ENCODE peak calls at places on chromosomes 12 and 14, in nine cellular contexts. Z is left cardiac atrium; S is ACHN; P is stimulated activated CD4-positive, alpha-beta T cell treated with anti-CD3 and anti-CD28 coated beads, Interleukin-1b, Interleukin-23, amount 100 ng/mL, for 1 hour; W is stimulated activated naive B cell treated with anti-CD40 and anti-IgM and Interleukin-4, amounts not matched to agents 10 μg/mL and 1 μg/mL and 100 μg/mL, for 72 hours; J is GM03348; D is mesenchymal stem cell; X is activated naive CD4-positive, alpha-beta T cell treated with Interleukin-2 at 50 U/mL for 16 hours; B is kidney. N is an unnamed sample.

GRCh38 chr12:108939594-108939993 is 59.7 kb downstream of the DAO start:
- DNase-seq in Z (no peak), S (peak; percentile 13), P (no peak), W (peak; percentile 9), J (no peak), D (peak; percentile 28), X (no peak), B (no peak), N (no peak)

GRCh38 chr14:105742531-105742848 is 216.1 kb downstream of the TMEM121 start:
- DNase-seq in Z (no peak), S (no peak), P (no peak), W (no peak), J (no peak), D (no peak), X (no peak), B (peak; percentile 58), N (no peak)

GRCh38 chr12:42118136-42118879 is 26.4 kb downstream of the GXYLT1 start:
- DNase-seq in Z (no peak), S (no peak), P (no peak), W (no peak), J (no peak), D (no peak), X (no peak), B (no peak), N (no peak)

GRCh38 chr14:69708049-69708448 is 58.9 kb upstream of the SRSF5 start:
- DNase-seq in Z (no peak), S (no peak), P (no peak), W (no peak), J (no peak), D (no peak), X (no peak), B (no peak), N (no peak)

GRCh38 chr14:79036506-79036905 is 866.3 kb downstream of the NRXN3 start:
- DNase-seq in Z (no peak), S (no peak), P (no peak), W (no peak), J (no peak), D (no peak), X (no peak), B (no peak), N (no peak)

GRCh38 chr14:22597265-22597664 is 835 bp upstream of the ABHD4 start:
- DNase-seq in Z (no peak), S (no peak), P (no peak), W (no peak), J (no peak), D (no peak), X (no peak), B (no peak), N (no peak)

GRCh38 chr14:75711134-75711795 is 50.2 kb downstream of the TTLL5 start:
- DNase-seq in Z (no peak), S (peak; percentile 67), P (no peak), W (no peak), J (peak; percentile 78), D (peak; percentile 56), X (peak; percentile 3), B (no peak), N (peak; percentile 34)

GRCh38 chr14:74525361-74525851 is 31.8 kb downstream of the ISCA2 start:
- DNase-seq in Z (no peak), S (no peak), P (no peak), W (no peak), J (no peak), D (no peak), X (no peak), B (no peak), N (no peak)

GRCh38 chr12:6323340-6323994 is 13.0 kb downstream of the PLEKHG6 start:
- DNase-seq in Z (peak; percentile 58), S (peak; percentile 93), P (no peak), W (no peak), J (peak; percentile 86), D (peak; percentile 98), X (peak; percentile 38), B (no peak), N (peak; percentile 91)

GRCh38 chr12:118136559-118137003 is 657 bp downstream of the PEBP1 start:
- DNase-seq in Z (peak; percentile 67), S (peak; percentile 48), P (no peak), W (peak; percentile 29), J (peak; percentile 62), D (peak; percentile 50), X (peak; percentile 52), B (peak; percentile 82), N (no peak)

GRCh38 chr14:93099187-93099586 is 16.5 kb downstream of the ITPK1 start:
- DNase-seq in Z (no peak), S (no peak), P (no peak), W (no peak), J (no peak), D (peak; percentile 35), X (no peak), B (no peak), N (no peak)

GRCh38 chr14:50366115-50366514 is 30.6 kb downstream of the CDKL1 start:
- DNase-seq in Z (no peak), S (no peak), P (no peak), W (no peak), J (no peak), D (no peak), X (no peak), B (no peak), N (no peak)

GRCh38 chr12:114248527-114248926 is 157.4 kb downstream of the TBX5 start:
- DNase-seq in Z (no peak), S (no peak), P (no peak), W (no peak), J (no peak), D (no peak), X (no peak), B (no peak), N (no peak)

GRCh38 chr14:73245401-73246325 is 8.4 kb downstream of the PAPLN start:
- DNase-seq in Z (peak; percentile 72), S (no peak), P (no peak), W (peak; percentile 55), J (peak; percentile 81), D (peak; percentile 51), X (peak; percentile 48), B (peak; percentile 86), N (no peak)

GRCh38 chr14:103444837-103445524 is 59.8 kb downstream of the MARK3 start:
- DNase-seq in Z (no peak), S (no peak), P (no peak), W (no peak), J (no peak), D (peak; percentile 84), X (no peak), B (no peak), N (no peak)

GRCh38 chr14:86815341-86815740 is 1177.6 kb downstream of the GALC start:
- DNase-seq in Z (no peak), S (no peak), P (no peak), W (no peak), J (no peak), D (no peak), X (no peak), B (no peak), N (no peak)

GRCh38 chr12:71399197-71399596 is 40.4 kb upstream of the LGR5 start:
- DNase-seq in Z (no peak), S (no peak), P (no peak), W (no peak), J (no peak), D (no peak), X (no peak), B (no peak), N (no peak)

GRCh38 chr14:106459971-106460730 is 933.8 kb downstream of the TMEM121 start:
- DNase-seq in Z (no peak), S (no peak), P (peak; percentile 47), W (no peak), J (no peak), D (no peak), X (peak; percentile 71), B (no peak), N (no peak)

GRCh38 chr12:100474617-100475016 is 951 bp downstream of the NR1H4 start:
- DNase-seq in Z (no peak), S (no peak), P (no peak), W (no peak), J (no peak), D (no peak), X (no peak), B (no peak), N (no peak)

GRCh38 chr14:101221549-101222160 is 318.1 kb upstream of the RTL1 start:
- DNase-seq in Z (no peak), S (no peak), P (no peak), W (no peak), J (no peak), D (no peak), X (no peak), B (peak; percentile 65), N (no peak)

GRCh38 chr14:81452341-81452740 is 52.2 kb upstream of the STON2 start:
- DNase-seq in Z (no peak), S (no peak), P (no peak), W (no peak), J (no peak), D (no peak), X (no peak), B (no peak), N (no peak)

GRCh38 chr12:71456316-71456715 is 16.7 kb downstream of the LGR5 start:
- DNase-seq in Z (no peak), S (no peak), P (no peak), W (no peak), J (no peak), D (no peak), X (no peak), B (no peak), N (no peak)

GRCh38 chr12:4422985-4423384 is 22.6 kb downstream of the FGF6 start:
- DNase-seq in Z (no peak), S (no peak), P (no peak), W (no peak), J (no peak), D (no peak), X (no peak), B (no peak), N (no peak)

GRCh38 chr14:100850841-100851585 is 25.1 kb downstream of the MEG3 start:
- DNase-seq in Z (peak; percentile 63), S (peak; percentile 64), P (peak; percentile 27), W (peak; percentile 61), J (peak; percentile 59), D (no peak), X (peak; percentile 77), B (peak; percentile 81), N (peak; percentile 11)

GRCh38 chr14:99699071-99699760 is 15.1 kb downstream of the CYP46A1 start:
- DNase-seq in Z (no peak), S (no peak), P (no peak), W (no peak), J (no peak), D (no peak), X (no peak), B (no peak), N (no peak)

GRCh38 chr12:79635676-79636075 is 55.1 kb downstream of the PAWR start:
- DNase-seq in Z (no peak), S (no peak), P (no peak), W (no peak), J (peak; percentile 37), D (peak; percentile 27), X (no peak), B (no peak), N (no peak)